ENCODE peak calls at places on chromosomes 11 and 22, in seven cellular contexts. P is epithelial cell of proximal tubule, L is pancreas, B is mucosa of descending colon, Y is HFFc6, C is ascending aorta, X is transverse colon. K is an unnamed sample.
A peak's percentile ranks its signal among the peaks of the same experiment; 100 is the strongest.

GRCh38 chr11:104573431-104573830 is 324.8 kb downstream of the CASP12 start:
- DNase-seq in Y (no peak), B (no peak), L (no peak), X (no peak), C (no peak), P (no peak), K (no peak)

GRCh38 chr22:43228330-43228729 is 41.4 kb upstream of the TTLL12 start:
- DNase-seq in C (no peak), X (peak; percentile 24), P (no peak), B (no peak), L (no peak), Y (no peak), K (no peak)

GRCh38 chr22:37207981-37208380 is 4.3 kb downstream of the SSTR3 start:
- DNase-seq in L (no peak), P (no peak), C (no peak), Y (no peak), X (no peak), B (no peak), K (no peak)

GRCh38 chr11:117387992-117388765 is 60.5 kb downstream of the CEP164 start:
- DNase-seq in L (no peak), Y (peak; percentile 67), X (no peak), C (no peak), B (no peak), P (no peak), K (no peak)

GRCh38 chr11:77821349-77821851 is 456 bp downstream of the AAMDC start:
- DNase-seq in L (peak; percentile 14), X (peak; percentile 27), Y (peak; percentile 32), P (no peak), C (peak; percentile 63), B (peak; percentile 54), K (no peak)

GRCh38 chr22:27456696-27457503 is 344.7 kb downstream of the MN1 start:
- DNase-seq in C (no peak), X (no peak), P (no peak), L (no peak), Y (peak; percentile 92), B (no peak), K (no peak)

GRCh38 chr11:69970785-69971535 is 107.2 kb upstream of the ANO1 start:
- DNase-seq in X (no peak), C (no peak), L (no peak), P (no peak), Y (no peak), B (no peak), K (no peak)

GRCh38 chr11:31795706-31796522 is 15.2 kb downstream of the PAX6 start:
- DNase-seq in L (no peak), P (no peak), B (no peak), Y (no peak), C (no peak), X (no peak), K (no peak)

GRCh38 chr22:49090853-49091135 is 736.9 kb downstream of the BRD1 start:
- DNase-seq in Y (no peak), B (no peak), C (no peak), X (no peak), L (no peak), P (no peak), K (no peak)

GRCh38 chr22:20624161-20624616 is 116.8 kb downstream of the MED15 start:
- DNase-seq in B (no peak), C (no peak), Y (peak; percentile 11), P (no peak), L (no peak), X (no peak), K (no peak)

GRCh38 chr11:46896719-46897406 is 21.5 kb downstream of the LRP4 start:
- DNase-seq in X (no peak), L (no peak), P (no peak), C (no peak), B (no peak), Y (peak; percentile 52), K (no peak)
- TF ChIP-seq CTCF in X (peak; percentile 20), L (no peak), P (peak; percentile 54), C (no peak), B (no peak), Y (peak; percentile 67), K (no peak)

GRCh38 chr22:45353816-45354215 is 44.1 kb downstream of the FAM118A start:
- DNase-seq in L (no peak), P (no peak), Y (no peak), C (no peak), X (no peak), B (no peak), K (no peak)

GRCh38 chr22:45357492-45357891 is 47.8 kb downstream of the FAM118A start:
- DNase-seq in X (no peak), B (no peak), C (no peak), Y (no peak), L (no peak), P (no peak), K (no peak)

GRCh38 chr22:45359627-45360026 is 49.9 kb downstream of the FAM118A start:
- DNase-seq in C (no peak), X (no peak), L (no peak), P (no peak), Y (no peak), B (no peak), K (no peak)

GRCh38 chr22:45358127-45358526 is 48.4 kb downstream of the FAM118A start:
- DNase-seq in B (no peak), Y (no peak), X (no peak), P (no peak), L (no peak), C (no peak), K (no peak)
- TF ChIP-seq CTCF in B (no peak), Y (no peak), X (no peak), P (no peak), L (no peak), C (no peak), K (no peak)

GRCh38 chr11:57131080-57131790 is 50.5 kb upstream of the LRRC55 start:
- DNase-seq in P (no peak), B (no peak), X (peak; percentile 25), L (no peak), C (no peak), Y (peak; percentile 16), K (no peak)
- TF ChIP-seq CTCF in P (peak; percentile 91), B (no peak), X (peak; percentile 48), L (no peak), C (peak; percentile 32), Y (peak; percentile 79), K (no peak)

DNA sequence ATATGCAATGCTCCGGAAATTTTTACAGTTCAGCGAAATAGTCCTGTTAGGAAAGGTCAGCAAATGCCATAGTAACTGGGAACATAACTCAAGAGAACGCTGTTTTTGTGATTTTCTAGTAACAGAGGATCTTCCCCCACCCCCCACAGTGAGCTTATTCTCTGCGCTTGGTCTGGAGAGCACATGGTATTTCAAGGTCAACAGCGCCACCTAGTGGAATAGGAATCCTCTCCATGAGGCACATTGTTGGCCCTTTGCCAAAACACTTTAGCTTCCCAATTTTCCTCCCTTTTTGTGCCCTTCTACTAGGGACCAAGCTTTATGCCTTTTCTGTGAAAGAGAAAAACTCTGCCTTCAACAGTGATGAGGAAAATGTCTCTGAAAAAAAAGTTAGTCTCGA is 13.2 kb upstream of the OR4C12 start:
- DNase-seq in C (no peak), X (no peak), B (no peak), L (peak; percentile 55), Y (peak; percentile 43), P (peak; percentile 15), K (no peak)
- TF ChIP-seq CTCF in C (no peak), X (peak; percentile 19), B (no peak), L (peak; percentile 37), Y (peak; percentile 83), P (peak; percentile 59), K (no peak)

GRCh38 chr11:72294566-72295395 is 50.8 kb upstream of the PHOX2A start:
- DNase-seq in L (no peak), X (no peak), C (no peak), B (no peak), P (no peak), Y (no peak), K (no peak)
- TF ChIP-seq CTCF in L (no peak), X (no peak), C (no peak), B (no peak), P (no peak), Y (no peak), K (no peak)

GRCh38 chr11:3021125-3021524 is 29.0 kb upstream of the NAP1L4 start:
- DNase-seq in L (peak; percentile 56), P (no peak), C (no peak), Y (peak; percentile 13), B (no peak), X (peak; percentile 61), K (no peak)
- TF ChIP-seq CTCF in L (peak; percentile 34), P (peak; percentile 85), C (peak; percentile 31), Y (peak; percentile 74), B (peak; percentile 29), X (peak; percentile 70), K (no peak)

DNA sequence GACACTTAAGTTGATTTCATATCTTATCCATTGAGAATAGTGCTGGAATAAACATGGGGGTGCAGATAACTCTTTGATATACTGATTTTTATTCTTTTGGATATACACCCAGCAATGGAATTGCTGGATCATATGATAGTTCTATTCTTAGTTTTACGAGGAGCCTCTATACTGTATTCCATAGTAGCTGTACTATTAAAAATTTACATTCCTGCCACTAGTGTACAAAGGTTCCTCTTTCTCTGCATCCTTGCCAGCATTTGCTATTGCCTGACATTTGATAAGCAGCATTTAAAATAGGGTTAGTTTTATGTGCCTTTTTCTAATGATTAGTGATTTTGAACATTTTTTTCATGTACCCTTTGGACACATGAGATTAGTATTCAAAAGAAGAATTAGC is 554.2 kb downstream of the JRKL start:
- DNase-seq in B (no peak), X (no peak), L (no peak), Y (no peak), P (no peak), C (no peak), K (no peak)
- TF ChIP-seq CTCF in B (no peak), X (no peak), L (no peak), Y (no peak), P (no peak), C (no peak), K (no peak)

K was measured in omental fat pad.